ENCODE peak calls at places on chromosomes 3 and 15, in eight cellular contexts. K, J, G, X, F, U, L and C are unnamed samples. For H3K79me2, the result is how much of the 10 kb centered on the place peaks cover.

GRCh38 chr3:64595253-64595694 is 92.5 kb downstream of the ADAMTS9 start:
- DNase-seq in U (no peak), K (no peak), F (peak), X (no peak), G (no peak), J (no peak), L (peak), C (peak)

GRCh38 chr3:135851201-135852061 is 114.1 kb upstream of the PPP2R3A start:
- DNase-seq in G (no peak), L (peak), F (no peak), K (no peak), U (no peak), J (no peak), X (no peak), C (peak)

GRCh38 chr3:85796140-85796539 is 837.4 kb downstream of the CADM2 start:
- DNase-seq in G (no peak), F (no peak), L (no peak), K (no peak), U (no peak), X (no peak), J (no peak), C (no peak)

GRCh38 chr3:184317201-184317600 is 2.8 kb downstream of the EIF4G1 start:
- DNase-seq in U (no peak), K (no peak), X (no peak), J (no peak), G (no peak), F (no peak), L (no peak), C (no peak)

GRCh38 chr3:124886168-124887051 is 755 bp downstream of the ITGB5 start:
- DNase-seq in L (peak), U (peak), J (peak), G (peak), K (no peak), F (peak), X (peak), C (peak)

GRCh38 chr3:72887378-72887722 is 496 bp upstream of the GXYLT2 start:
- DNase-seq in L (peak), J (no peak), K (no peak), G (no peak), X (no peak), F (peak), U (no peak), C (peak)

GRCh38 chr3:64214697-64215018 is 10.6 kb downstream of the PRICKLE2 start:
- DNase-seq in L (peak), J (no peak), G (no peak), K (no peak), U (no peak), F (peak), X (no peak), C (no peak)

GRCh38 chr15:47551079-47551478 is 166.2 kb upstream of the SEMA6D start:
- DNase-seq in L (peak), U (peak), J (peak), K (no peak), F (no peak), G (no peak), X (no peak), C (peak)

GRCh38 chr3:129343643-129344360 is 65.1 kb downstream of the HMCES start:
- DNase-seq in J (peak), G (peak), L (peak), U (peak), K (peak), X (no peak), F (peak), C (no peak)

GRCh38 chr15:26243382-26243781 is 380.3 kb upstream of the ATP10A start:
- DNase-seq in L (no peak), K (no peak), F (no peak), X (no peak), J (peak), G (no peak), U (no peak), C (no peak)

GRCh38 chr3:64214002-64214696 is 11.1 kb downstream of the PRICKLE2 start:
- DNase-seq in U (no peak), X (no peak), L (peak), K (no peak), J (no peak), G (no peak), F (peak), C (no peak)

GRCh38 chr3:46885612-46886011 is 8.1 kb downstream of the PTH1R start:
- DNase-seq in U (no peak), J (no peak), K (no peak), G (no peak), L (no peak), F (no peak), X (no peak), C (no peak)

GRCh38 chr15:26628071-26628470 is 144.8 kb downstream of the GABRB3 start:
- DNase-seq in J (no peak), L (no peak), K (no peak), U (no peak), G (no peak), X (no peak), F (no peak), C (peak)

GRCh38 chr15:39799552-39800011 is 16.9 kb upstream of the FSIP1 start:
- DNase-seq in K (no peak), J (no peak), L (no peak), G (no peak), X (no peak), F (no peak), U (no peak), C (no peak)

GRCh38 chr3:50617096-50617791 is at the start of gene MAPKAPK3:
- DNase-seq in L (peak), X (no peak), K (no peak), U (peak), G (peak), J (no peak), F (no peak), C (peak)

GRCh38 chr15:95457520-95457919 is 873.0 kb upstream of the NR2F2 start:
- DNase-seq in G (no peak), K (no peak), J (no peak), U (no peak), F (no peak), X (no peak), L (no peak), C (no peak)

GRCh38 chr15:100201376-100202280 is 140.1 kb downstream of the ADAMTS17 start:
- DNase-seq in G (no peak), J (no peak), L (no peak), K (no peak), F (no peak), X (no peak), U (no peak), C (no peak)

GRCh38 chr15:32646304-32646703 is 4.8 kb downstream of the SCG5 start:
- DNase-seq in X (no peak), L (no peak), J (no peak), F (no peak), U (no peak), K (no peak), G (no peak), C (no peak)

GRCh38 chr3:172014145-172014544 is 25.2 kb upstream of the FNDC3B start:
- DNase-seq in U (no peak), G (no peak), J (no peak), F (no peak), K (no peak), X (no peak), L (no peak), C (no peak)

DNA sequence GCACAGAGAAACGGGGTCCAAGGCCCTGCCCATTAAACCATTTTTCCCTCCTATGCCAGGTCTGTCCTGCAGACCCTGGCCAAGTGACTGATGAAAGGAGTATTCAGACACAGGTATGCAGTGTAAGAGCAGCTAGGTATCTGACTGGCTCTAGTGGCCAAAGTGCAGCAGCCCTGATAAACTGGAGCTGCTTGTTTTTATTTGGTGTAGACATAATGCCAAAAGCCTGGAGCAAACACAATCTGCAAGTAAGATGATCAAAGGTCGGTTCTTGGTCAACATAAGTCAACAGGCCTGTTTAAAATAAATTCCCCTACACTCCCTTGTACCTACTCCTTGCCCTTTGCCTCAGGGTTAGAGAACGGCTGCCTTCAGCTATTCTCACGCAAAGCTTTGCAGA is 1003.0 kb downstream of the ZPLD1 start:
- DNase-seq in J (no peak), F (no peak), X (no peak), U (no peak), L (no peak), K (no peak), G (no peak), C (no peak)
- H3K79me2 ChIP-seq in J (under half), F (under half), X (under half), U (under half), L (under half), K (under half), G (under half), C (under half)

DNA sequence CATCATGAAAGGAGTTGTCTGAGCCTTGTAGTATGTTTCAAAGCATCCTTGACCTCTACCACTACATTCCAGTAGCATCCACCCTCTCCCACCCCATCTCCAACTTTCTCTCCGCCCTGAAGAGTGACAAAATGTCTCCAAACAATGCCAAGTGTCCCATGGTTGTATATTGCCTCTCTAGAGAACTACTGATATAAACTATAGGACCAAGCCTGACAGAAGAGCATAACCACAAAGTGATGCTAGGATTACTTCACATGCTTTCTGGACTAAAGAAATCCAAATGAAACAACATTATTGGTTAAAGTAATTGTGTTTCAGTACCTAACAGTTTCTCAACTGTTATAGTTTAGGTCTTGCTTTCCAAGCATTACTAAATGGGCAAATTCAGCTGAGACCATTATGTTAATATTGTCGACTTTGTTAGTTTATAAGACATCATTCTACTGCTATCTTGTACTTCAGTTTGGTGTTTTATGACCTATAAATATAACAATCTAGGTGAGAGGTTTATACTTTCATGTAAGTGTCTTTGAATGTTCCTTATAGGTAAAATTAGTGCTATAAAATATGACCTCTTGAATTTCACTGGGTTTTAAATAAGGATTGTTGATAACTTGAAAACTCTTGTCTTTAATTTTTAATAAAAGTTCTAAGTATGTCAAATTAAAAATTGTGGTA is 117.4 kb downstream of the SUCNR1 start:
- DNase-seq in F (no peak), X (no peak), G (no peak), K (no peak), L (no peak), J (no peak), U (no peak), C (no peak)
- H3K4me3 ChIP-seq in F (no peak), X (no peak), G (no peak), K (no peak), L (no peak), J (no peak), U (no peak), C (no peak)

GRCh38 chr15:66704019-66704782 is 2.2 kb downstream of the SMAD6 start:
- DNase-seq in L (no peak), F (no peak), U (no peak), K (no peak), G (no peak), X (no peak), J (no peak), C (no peak)
- TF ChIP-seq EZH2 in L (no peak), F (no peak), U (peak), K (no peak), G (peak), X (no peak), J (no peak), C (no peak)

DNA sequence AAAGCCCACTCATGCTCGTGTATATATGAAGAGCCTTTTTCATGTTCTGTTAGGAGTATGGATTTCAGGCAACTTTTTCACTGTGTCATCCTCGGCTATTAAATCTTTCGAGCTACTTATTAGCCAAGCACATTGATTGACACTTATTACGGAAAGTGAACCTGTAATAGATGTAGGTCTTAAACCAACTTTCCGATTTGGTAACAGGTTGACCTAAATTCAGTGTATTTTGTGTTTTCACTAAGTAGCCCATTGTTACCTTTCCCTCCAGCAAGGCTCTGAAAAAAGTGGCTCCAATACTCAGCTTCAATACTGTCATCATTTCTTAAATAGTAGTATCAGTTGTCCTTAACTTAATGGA is 1.7 kb downstream of the PAK2 start:
- DNase-seq in J (no peak), U (no peak), F (no peak), X (no peak), K (no peak), G (no peak), L (no peak), C (peak)
- H3K79me2 ChIP-seq in J (half or more), U (half or more), F (half or more), X (half or more), K (half or more), G (half or more), L (half or more), C (half or more)

DNA sequence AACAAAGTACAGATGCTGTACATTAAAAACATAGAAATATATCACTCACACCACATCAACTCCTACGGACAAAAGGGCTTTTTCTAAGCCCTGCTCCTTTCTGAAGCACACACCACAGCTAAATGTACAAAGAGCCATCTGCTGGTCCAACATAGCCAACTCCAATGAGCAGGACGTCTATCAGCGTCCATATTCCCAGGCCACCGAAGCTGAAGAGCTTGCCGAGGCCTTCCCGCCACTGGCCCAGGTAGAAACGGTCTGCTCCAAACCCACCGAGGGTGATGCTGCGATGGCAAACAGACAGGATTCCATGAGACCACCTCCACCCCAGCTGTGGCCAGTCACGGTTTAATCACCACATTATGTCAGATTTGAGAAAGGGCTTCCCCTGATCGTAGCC is 9.8 kb downstream of the TM2D3 start:
- DNase-seq in K (no peak), X (no peak), F (no peak), U (no peak), J (no peak), L (peak), G (no peak), C (no peak)
- H3K4me3 ChIP-seq in K (no peak), X (no peak), F (no peak), U (no peak), J (no peak), L (no peak), G (no peak), C (no peak)

GRCh38 chr15:94385441-94385840 is 154.1 kb downstream of the MCTP2 start:
- DNase-seq in X (no peak), U (no peak), L (no peak), J (no peak), K (no peak), G (no peak), F (no peak), C (no peak)

GRCh38 chr15:94381384-94381783 is 150.0 kb downstream of the MCTP2 start:
- DNase-seq in X (no peak), J (no peak), F (no peak), L (no peak), G (no peak), K (no peak), U (no peak), C (no peak)

GRCh38 chr15:94380798-94381197 is 149.4 kb downstream of the MCTP2 start:
- DNase-seq in X (no peak), G (no peak), K (no peak), U (no peak), F (no peak), J (no peak), L (no peak), C (no peak)

GRCh38 chr15:94383041-94383440 is 151.7 kb downstream of the MCTP2 start:
- DNase-seq in G (no peak), J (no peak), K (no peak), L (no peak), U (no peak), X (no peak), F (no peak), C (no peak)

DNA sequence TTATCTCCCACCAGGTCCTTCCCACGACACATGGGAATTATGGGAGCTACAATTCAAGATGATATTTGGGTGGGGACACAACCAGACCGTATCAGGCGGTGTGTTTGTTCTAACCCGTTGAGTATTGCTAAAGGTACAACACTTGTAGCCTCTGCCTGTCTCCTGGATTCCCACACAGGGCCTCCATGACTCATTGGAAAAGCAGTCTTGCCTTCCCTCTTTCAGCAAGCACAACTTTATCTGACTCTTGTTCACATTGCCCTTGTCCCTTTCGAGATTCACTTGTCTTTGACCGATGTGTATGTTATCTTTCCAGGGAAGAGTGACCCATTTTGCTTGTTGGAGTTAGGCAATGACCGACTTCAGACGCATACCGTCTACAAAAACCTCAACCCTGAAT is 152.3 kb downstream of the MCTP2 start:
- DNase-seq in U (no peak), J (no peak), F (no peak), G (no peak), X (no peak), L (peak), K (no peak), C (peak)
- TF ChIP-seq EZH2 in U (no peak), J (no peak), F (no peak), G (no peak), X (no peak), L (no peak), K (no peak), C (no peak)

GRCh38 chr3:112117826-112118571 is 15.0 kb downstream of the GCSAM start:
- DNase-seq in X (no peak), F (no peak), G (no peak), L (no peak), J (peak), K (no peak), U (peak), C (no peak)

GRCh38 chr3:112115161-112115739 is 17.8 kb downstream of the GCSAM start:
- DNase-seq in F (no peak), G (no peak), L (peak), J (no peak), U (peak), K (no peak), X (no peak), C (no peak)

GRCh38 chr3:112116777-112117186 is 16.3 kb downstream of the GCSAM start:
- DNase-seq in K (no peak), L (no peak), F (no peak), X (no peak), J (no peak), U (peak), G (no peak), C (no peak)

GRCh38 chr3:112115806-112116383 is 17.2 kb downstream of the GCSAM start:
- DNase-seq in K (no peak), L (no peak), F (no peak), J (no peak), X (no peak), G (no peak), U (no peak), C (no peak)

GRCh38 chr3:112117415-112117814 is 15.6 kb downstream of the GCSAM start:
- DNase-seq in L (no peak), F (no peak), J (no peak), U (no peak), K (no peak), G (no peak), X (no peak), C (no peak)
- H3K79me2 ChIP-seq in L (under half), F (under half), J (under half), U (under half), K (under half), G (under half), X (under half), C (under half)

GRCh38 chr3:157948605-157949383 is 157.4 kb downstream of the SHOX2 start:
- DNase-seq in J (peak), L (no peak), U (no peak), F (no peak), K (no peak), G (peak), X (no peak), C (no peak)
- H3K4me3 ChIP-seq in J (no peak), L (no peak), U (no peak), F (no peak), K (no peak), G (peak), X (no peak), C (no peak)

GRCh38 chr3:147356145-147356908 is 50.0 kb downstream of the ZIC4 start:
- DNase-seq in L (no peak), X (no peak), G (no peak), F (no peak), J (no peak), U (no peak), K (no peak), C (no peak)

GRCh38 chr3:147356909-147357733 is 49.2 kb downstream of the ZIC4 start:
- DNase-seq in X (no peak), G (no peak), F (no peak), K (no peak), U (peak), L (peak), J (peak), C (no peak)

GRCh38 chr3:147355104-147355854 is 51.1 kb downstream of the ZIC4 start:
- DNase-seq in U (peak), L (no peak), K (no peak), J (no peak), F (no peak), G (no peak), X (no peak), C (no peak)

GRCh38 chr3:147351301-147351700 is 55.0 kb downstream of the ZIC4 start:
- DNase-seq in F (no peak), J (no peak), X (no peak), L (no peak), K (no peak), U (no peak), G (no peak), C (no peak)

GRCh38 chr3:147354621-147355020 is 51.7 kb downstream of the ZIC4 start:
- DNase-seq in U (peak), X (no peak), F (no peak), L (no peak), K (no peak), G (no peak), J (peak), C (no peak)
- TF ChIP-seq EZH2 in U (no peak), X (no peak), F (no peak), L (peak), K (no peak), G (no peak), J (no peak), C (no peak)